ENCODE peak calls at places on chromosomes 7 and 10, in ten cellular contexts. One of them, this sample, is unnamed.

GRCh38 chr10:102668312-102669110 is 24.2 kb downstream of the TRIM8 start:
- DNase-seq in GM18507: no peak
- DNase-seq in SW480: no peak
- DNase-seq in C1 segment of cervical spinal cord: no peak
- DNase-seq in gastrocnemius medialis: no peak
- DNase-seq in CD8-positive, alpha-beta memory T cell: no peak
- DNase-seq in foreskin fibroblast: no peak
- DNase-seq in ascending aorta: no peak
- DNase-seq in NCI-H2029: no peak
- DNase-seq in left cardiac atrium: no peak
- DNase-seq in this sample: no peak

GRCh38 chr7:3404490-3404889 is 103.4 kb downstream of the SDK1 start:
- DNase-seq in NCI-H2029: no peak
- DNase-seq in GM18507: no peak
- DNase-seq in ascending aorta: no peak
- DNase-seq in C1 segment of cervical spinal cord: no peak
- DNase-seq in gastrocnemius medialis: no peak
- DNase-seq in SW480: no peak
- DNase-seq in left cardiac atrium: no peak
- DNase-seq in foreskin fibroblast: peak; percentile 65
- DNase-seq in CD8-positive, alpha-beta memory T cell: no peak
- DNase-seq in this sample: no peak

GRCh38 chr7:13179011-13179574 is 491.7 kb downstream of the ARL4A start:
- DNase-seq in GM18507: no peak
- DNase-seq in foreskin fibroblast: peak; percentile 5
- DNase-seq in gastrocnemius medialis: no peak
- DNase-seq in NCI-H2029: no peak
- DNase-seq in left cardiac atrium: no peak
- DNase-seq in CD8-positive, alpha-beta memory T cell: no peak
- DNase-seq in C1 segment of cervical spinal cord: no peak
- DNase-seq in SW480: peak; percentile 76
- DNase-seq in ascending aorta: no peak
- DNase-seq in this sample: no peak

GRCh38 chr7:28358423-28358868 is 53.9 kb upstream of the CREB5 start:
- DNase-seq in GM18507: no peak
- DNase-seq in left cardiac atrium: no peak
- DNase-seq in NCI-H2029: no peak
- DNase-seq in gastrocnemius medialis: no peak
- DNase-seq in CD8-positive, alpha-beta memory T cell: no peak
- DNase-seq in foreskin fibroblast: peak; percentile 99
- DNase-seq in SW480: peak; percentile 87
- DNase-seq in C1 segment of cervical spinal cord: no peak
- DNase-seq in ascending aorta: no peak
- DNase-seq in this sample: no peak

GRCh38 chr10:70493660-70494234 is 15.2 kb downstream of the PALD1 start:
- DNase-seq in left cardiac atrium: no peak
- DNase-seq in C1 segment of cervical spinal cord: no peak
- DNase-seq in GM18507: no peak
- DNase-seq in foreskin fibroblast: no peak
- DNase-seq in CD8-positive, alpha-beta memory T cell: no peak
- DNase-seq in SW480: no peak
- DNase-seq in ascending aorta: no peak
- DNase-seq in gastrocnemius medialis: no peak
- DNase-seq in NCI-H2029: no peak
- DNase-seq in this sample: no peak

GRCh38 chr7:974172-974571 is 1.2 kb downstream of the COX19 start:
- DNase-seq in ascending aorta: no peak
- DNase-seq in left cardiac atrium: no peak
- DNase-seq in CD8-positive, alpha-beta memory T cell: no peak
- DNase-seq in C1 segment of cervical spinal cord: no peak
- DNase-seq in GM18507: no peak
- DNase-seq in SW480: peak; percentile 52
- DNase-seq in NCI-H2029: no peak
- DNase-seq in gastrocnemius medialis: no peak
- DNase-seq in foreskin fibroblast: no peak
- DNase-seq in this sample: no peak

GRCh38 chr7:78080811-78081210 is 282.2 kb downstream of the PHTF2 start:
- DNase-seq in CD8-positive, alpha-beta memory T cell: no peak
- DNase-seq in NCI-H2029: no peak
- DNase-seq in foreskin fibroblast: peak; percentile 14
- DNase-seq in GM18507: no peak
- DNase-seq in ascending aorta: no peak
- DNase-seq in gastrocnemius medialis: no peak
- DNase-seq in left cardiac atrium: no peak
- DNase-seq in SW480: no peak
- DNase-seq in C1 segment of cervical spinal cord: no peak
- DNase-seq in this sample: no peak

GRCh38 chr10:47027108-47027811 is 116.0 kb downstream of the PTPN20 start:
- DNase-seq in SW480: no peak
- DNase-seq in CD8-positive, alpha-beta memory T cell: no peak
- DNase-seq in gastrocnemius medialis: no peak
- DNase-seq in left cardiac atrium: no peak
- DNase-seq in GM18507: no peak
- DNase-seq in foreskin fibroblast: no peak
- DNase-seq in NCI-H2029: no peak
- DNase-seq in C1 segment of cervical spinal cord: no peak
- DNase-seq in ascending aorta: peak; percentile 52
- DNase-seq in this sample: no peak

GRCh38 chr10:131983780-131984179 is 2.1 kb upstream of the BNIP3 start:
- DNase-seq in NCI-H2029: no peak
- DNase-seq in SW480: peak; percentile 17
- DNase-seq in CD8-positive, alpha-beta memory T cell: no peak
- DNase-seq in GM18507: no peak
- DNase-seq in foreskin fibroblast: peak; percentile 96
- DNase-seq in gastrocnemius medialis: no peak
- DNase-seq in left cardiac atrium: no peak
- DNase-seq in ascending aorta: no peak
- DNase-seq in C1 segment of cervical spinal cord: no peak
- DNase-seq in this sample: no peak

GRCh38 chr10:85635650-85636049 is 730.9 kb downstream of the GRID1 start:
- DNase-seq in GM18507: no peak
- DNase-seq in foreskin fibroblast: no peak
- DNase-seq in CD8-positive, alpha-beta memory T cell: no peak
- DNase-seq in gastrocnemius medialis: no peak
- DNase-seq in NCI-H2029: no peak
- DNase-seq in C1 segment of cervical spinal cord: no peak
- DNase-seq in left cardiac atrium: no peak
- DNase-seq in SW480: no peak
- DNase-seq in ascending aorta: no peak
- DNase-seq in this sample: no peak

GRCh38 chr7:130930260-130930659 is 196.3 kb upstream of the KLF14 start:
- DNase-seq in GM18507: no peak
- DNase-seq in NCI-H2029: peak; percentile 10
- DNase-seq in left cardiac atrium: no peak
- DNase-seq in C1 segment of cervical spinal cord: no peak
- DNase-seq in SW480: no peak
- DNase-seq in foreskin fibroblast: no peak
- DNase-seq in ascending aorta: no peak
- DNase-seq in gastrocnemius medialis: no peak
- DNase-seq in CD8-positive, alpha-beta memory T cell: no peak
- DNase-seq in this sample: no peak

GRCh38 chr7:10239643-10240345 is 733.9 kb upstream of the PHF14 start:
- DNase-seq in GM18507: no peak
- DNase-seq in SW480: no peak
- DNase-seq in C1 segment of cervical spinal cord: no peak
- DNase-seq in ascending aorta: no peak
- DNase-seq in NCI-H2029: no peak
- DNase-seq in gastrocnemius medialis: no peak
- DNase-seq in CD8-positive, alpha-beta memory T cell: no peak
- DNase-seq in foreskin fibroblast: no peak
- DNase-seq in left cardiac atrium: no peak
- DNase-seq in this sample: no peak

GRCh38 chr10:308572-309085 is 173.4 kb downstream of the ZMYND11 start:
- DNase-seq in foreskin fibroblast: no peak
- DNase-seq in NCI-H2029: no peak
- DNase-seq in C1 segment of cervical spinal cord: no peak
- DNase-seq in left cardiac atrium: no peak
- DNase-seq in SW480: no peak
- DNase-seq in GM18507: no peak
- DNase-seq in ascending aorta: no peak
- DNase-seq in CD8-positive, alpha-beta memory T cell: no peak
- DNase-seq in gastrocnemius medialis: no peak
- DNase-seq in this sample: no peak

GRCh38 chr7:108348913-108349312 is 107.3 kb downstream of the NRCAM start:
- DNase-seq in ascending aorta: no peak
- DNase-seq in GM18507: no peak
- DNase-seq in SW480: no peak
- DNase-seq in gastrocnemius medialis: no peak
- DNase-seq in C1 segment of cervical spinal cord: no peak
- DNase-seq in CD8-positive, alpha-beta memory T cell: no peak
- DNase-seq in left cardiac atrium: no peak
- DNase-seq in NCI-H2029: no peak
- DNase-seq in foreskin fibroblast: peak; percentile 91
- DNase-seq in this sample: no peak

GRCh38 chr10:105691811-105692210 is 1050.7 kb downstream of the SORCS3 start:
- DNase-seq in C1 segment of cervical spinal cord: no peak
- DNase-seq in SW480: peak; percentile 10
- DNase-seq in CD8-positive, alpha-beta memory T cell: no peak
- DNase-seq in GM18507: no peak
- DNase-seq in ascending aorta: no peak
- DNase-seq in gastrocnemius medialis: no peak
- DNase-seq in left cardiac atrium: no peak
- DNase-seq in NCI-H2029: no peak
- DNase-seq in foreskin fibroblast: peak; percentile 15
- DNase-seq in this sample: no peak

GRCh38 chr7:130960208-130960988 is 226.4 kb upstream of the KLF14 start:
- DNase-seq in gastrocnemius medialis: no peak
- DNase-seq in SW480: peak; percentile 84
- DNase-seq in left cardiac atrium: no peak
- DNase-seq in ascending aorta: no peak
- DNase-seq in NCI-H2029: no peak
- DNase-seq in foreskin fibroblast: peak; percentile 97
- DNase-seq in C1 segment of cervical spinal cord: no peak
- DNase-seq in GM18507: no peak
- DNase-seq in CD8-positive, alpha-beta memory T cell: no peak
- DNase-seq in this sample: no peak

GRCh38 chr10:99870051-99870730 is 87.8 kb downstream of the ABCC2 start:
- DNase-seq in NCI-H2029: no peak
- DNase-seq in gastrocnemius medialis: no peak
- DNase-seq in left cardiac atrium: no peak
- DNase-seq in CD8-positive, alpha-beta memory T cell: peak; percentile 4
- DNase-seq in foreskin fibroblast: no peak
- DNase-seq in C1 segment of cervical spinal cord: no peak
- DNase-seq in ascending aorta: no peak
- DNase-seq in SW480: no peak
- DNase-seq in GM18507: no peak
- DNase-seq in this sample: no peak

GRCh38 chr10:69318997-69319727 is 40.9 kb downstream of the HK1 start:
- DNase-seq in left cardiac atrium: peak; percentile 94
- DNase-seq in foreskin fibroblast: peak; percentile 83
- DNase-seq in C1 segment of cervical spinal cord: no peak
- DNase-seq in NCI-H2029: no peak
- DNase-seq in SW480: peak; percentile 48
- DNase-seq in CD8-positive, alpha-beta memory T cell: peak; percentile 65
- DNase-seq in ascending aorta: peak; percentile 96
- DNase-seq in GM18507: peak; percentile 32
- DNase-seq in gastrocnemius medialis: peak; percentile 79
- DNase-seq in this sample: peak; percentile 89

GRCh38 chr10:124341768-124342135 is 77.0 kb downstream of the OAT start:
- DNase-seq in SW480: peak; percentile 69
- DNase-seq in left cardiac atrium: no peak
- DNase-seq in foreskin fibroblast: no peak
- DNase-seq in ascending aorta: no peak
- DNase-seq in gastrocnemius medialis: no peak
- DNase-seq in CD8-positive, alpha-beta memory T cell: no peak
- DNase-seq in C1 segment of cervical spinal cord: no peak
- DNase-seq in GM18507: no peak
- DNase-seq in NCI-H2029: no peak
- DNase-seq in this sample: no peak

GRCh38 chr7:151560243-151560642 is 40.5 kb upstream of the RHEB start:
- DNase-seq in ascending aorta: no peak
- DNase-seq in C1 segment of cervical spinal cord: no peak
- DNase-seq in gastrocnemius medialis: no peak
- DNase-seq in foreskin fibroblast: no peak
- DNase-seq in CD8-positive, alpha-beta memory T cell: no peak
- DNase-seq in NCI-H2029: no peak
- DNase-seq in left cardiac atrium: no peak
- DNase-seq in GM18507: no peak
- DNase-seq in SW480: no peak
- DNase-seq in this sample: no peak

GRCh38 chr7:97635622-97636021 is 96.3 kb upstream of the TAC1 start:
- DNase-seq in foreskin fibroblast: no peak
- DNase-seq in C1 segment of cervical spinal cord: no peak
- DNase-seq in NCI-H2029: no peak
- DNase-seq in gastrocnemius medialis: no peak
- DNase-seq in CD8-positive, alpha-beta memory T cell: no peak
- DNase-seq in ascending aorta: no peak
- DNase-seq in GM18507: no peak
- DNase-seq in SW480: no peak
- DNase-seq in left cardiac atrium: no peak
- DNase-seq in this sample: no peak

GRCh38 chr7:117269417-117269816 is 53.4 kb downstream of the WNT2 start:
- DNase-seq in gastrocnemius medialis: no peak
- DNase-seq in C1 segment of cervical spinal cord: no peak
- DNase-seq in CD8-positive, alpha-beta memory T cell: no peak
- DNase-seq in GM18507: no peak
- DNase-seq in ascending aorta: no peak
- DNase-seq in left cardiac atrium: no peak
- DNase-seq in NCI-H2029: no peak
- DNase-seq in SW480: peak; percentile 12
- DNase-seq in foreskin fibroblast: peak; percentile 93
- DNase-seq in this sample: no peak

GRCh38 chr10:50545846-50546245 is 77.9 kb downstream of the SGMS1 start:
- DNase-seq in left cardiac atrium: no peak
- DNase-seq in foreskin fibroblast: no peak
- DNase-seq in C1 segment of cervical spinal cord: no peak
- DNase-seq in CD8-positive, alpha-beta memory T cell: no peak
- DNase-seq in NCI-H2029: no peak
- DNase-seq in SW480: no peak
- DNase-seq in GM18507: no peak
- DNase-seq in gastrocnemius medialis: no peak
- DNase-seq in ascending aorta: no peak
- DNase-seq in this sample: no peak

This sample was measured in left ventricle myocardium superior.